ENCODE peak calls at places on chromosomes 7 and 10, in five cellular contexts. R is PC-3, C is astrocyte, L is PC-9, G is keratinocyte. O is an unnamed sample.
A peak's percentile ranks its signal among the peaks of the same experiment; 100 is the strongest.

GRCh38 chr7:128392446-128393327 is 17.1 kb downstream of the IMPDH1 start:
- DNase-seq in G (no peak), R (no peak), C (no peak), L (no peak), O (no peak)

GRCh38 chr7:151347200-151347599 is 5.6 kb downstream of the NUB1 start:
- DNase-seq in C (no peak), G (no peak), R (no peak), L (no peak), O (no peak)

GRCh38 chr7:151439855-151440798 is at the start of gene CRYGN:
- DNase-seq in L (no peak), C (no peak), G (no peak), R (no peak), O (no peak)

GRCh38 chr7:156374335-156374734 is 266.2 kb upstream of the RNF32 start:
- DNase-seq in C (no peak), G (no peak), L (no peak), R (no peak), O (no peak)

GRCh38 chr10:45155784-45156183 is 155.1 kb downstream of the ZNF22 start:
- DNase-seq in R (no peak), L (no peak), G (no peak), C (no peak), O (no peak)

GRCh38 chr10:79115302-79115701 is 46.5 kb downstream of the ZMIZ1 start:
- DNase-seq in R (no peak), G (no peak), C (no peak), L (no peak), O (no peak)

GRCh38 chr10:49632406-49633317 is 18.8 kb downstream of the CHAT start:
- DNase-seq in L (peak; percentile 43), G (peak; percentile 21), R (peak; percentile 63), C (no peak), O (no peak)

GRCh38 chr10:113415246-113415645 is 137.6 kb upstream of the HABP2 start:
- DNase-seq in C (no peak), L (no peak), G (no peak), R (peak; percentile 34), O (no peak)

GRCh38 chr7:82331234-82331633 is 112.3 kb downstream of the CACNA2D1 start:
- DNase-seq in C (no peak), R (no peak), L (no peak), G (no peak), O (no peak)

GRCh38 chr7:74514131-74514591 is 60.5 kb downstream of the GTF2IRD1 start:
- DNase-seq in C (no peak), G (no peak), L (no peak), R (no peak), O (no peak)

GRCh38 chr7:116948934-116949333 is 4.4 kb upstream of the ST7 start:
- DNase-seq in L (no peak), G (no peak), R (no peak), C (peak; percentile 38), O (no peak)

DNA sequence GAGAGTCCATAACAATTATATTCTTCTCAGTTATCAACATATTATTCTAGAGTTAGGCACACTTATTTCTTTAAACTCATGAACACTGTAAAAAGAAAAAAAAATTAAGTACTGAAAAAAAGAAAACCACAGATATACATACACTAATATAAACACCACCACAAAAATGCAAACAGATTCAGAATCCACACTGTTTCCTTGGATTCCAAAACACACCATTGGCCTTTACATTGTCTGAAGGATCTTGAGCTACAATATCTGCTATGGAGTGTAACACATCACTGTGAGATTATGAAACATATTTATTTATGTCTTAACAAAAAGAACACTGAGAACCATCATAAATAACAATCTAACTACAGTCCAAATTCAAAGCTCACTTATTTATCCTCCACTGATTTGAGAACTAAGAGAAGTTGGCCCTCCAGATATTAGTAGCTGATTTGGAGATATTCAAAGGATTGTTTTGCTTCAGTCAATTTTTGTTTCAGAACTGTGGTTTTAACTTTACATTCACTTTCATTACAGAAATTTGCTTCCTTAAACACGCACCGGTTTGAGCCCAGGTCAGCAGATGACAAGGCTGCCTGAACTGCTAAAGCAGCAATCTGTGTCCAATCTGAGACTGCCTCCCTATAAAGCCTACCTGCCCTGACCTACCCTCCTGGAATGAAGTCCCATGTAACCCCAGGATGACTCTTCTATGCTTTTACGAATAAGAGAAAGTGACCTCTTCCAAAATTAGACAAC is 47.0 kb upstream of the CDK1 start:
- DNase-seq in C (no peak), R (peak; percentile 60), L (peak; percentile 48), G (no peak), O (no peak)
- H3K4me3 ChIP-seq in C (no peak overlapping the region), R (peak overlapping the region; percentile 75), L (peak overlapping the region; percentile 70), G (no peak overlapping the region), O (no peak overlapping the region)

GRCh38 chr7:27173412-27174076 is 576 bp downstream of the HOXA10 start:
- DNase-seq in C (no peak), L (no peak), R (no peak), G (no peak), O (no peak)
- TF ChIP-seq EZH2 in C (peak; percentile 92), L (no peak), R (no peak), G (no peak), O (peak; percentile 96)

GRCh38 chr10:119769886-119770285 is 44.0 kb downstream of the INPP5F start:
- DNase-seq in G (peak; percentile 64), L (peak; percentile 56), R (peak; percentile 71), C (peak; percentile 75), O (peak; percentile 48)
- H3K27ac ChIP-seq in G (peak overlapping the region; percentile 73), L (no peak overlapping the region), R (peak overlapping the region; percentile 24), C (no peak overlapping the region), O (peak overlapping the region; percentile 20)

GRCh38 chr10:110710621-110711020 is 66.5 kb downstream of the RBM20 start:
- DNase-seq in R (no peak), L (no peak), G (no peak), C (no peak), O (no peak)
- H3K4me3 ChIP-seq in R (no peak overlapping the region), L (no peak overlapping the region), G (no peak overlapping the region), C (no peak overlapping the region), O (no peak overlapping the region)

GRCh38 chr10:100715445-100716385 is 29.7 kb upstream of the PAX2 start:
- DNase-seq in C (no peak), R (no peak), G (no peak), L (no peak), O (no peak)

GRCh38 chr10:100715101-100715444 is 30.3 kb upstream of the PAX2 start:
- DNase-seq in L (no peak), C (no peak), G (no peak), R (no peak), O (no peak)

GRCh38 chr10:100713859-100714565 is 31.4 kb upstream of the PAX2 start:
- DNase-seq in G (no peak), R (no peak), C (no peak), L (no peak), O (no peak)

GRCh38 chr10:100714566-100714950 is 30.8 kb upstream of the PAX2 start:
- DNase-seq in L (no peak), C (no peak), R (no peak), G (no peak), O (no peak)

DNA sequence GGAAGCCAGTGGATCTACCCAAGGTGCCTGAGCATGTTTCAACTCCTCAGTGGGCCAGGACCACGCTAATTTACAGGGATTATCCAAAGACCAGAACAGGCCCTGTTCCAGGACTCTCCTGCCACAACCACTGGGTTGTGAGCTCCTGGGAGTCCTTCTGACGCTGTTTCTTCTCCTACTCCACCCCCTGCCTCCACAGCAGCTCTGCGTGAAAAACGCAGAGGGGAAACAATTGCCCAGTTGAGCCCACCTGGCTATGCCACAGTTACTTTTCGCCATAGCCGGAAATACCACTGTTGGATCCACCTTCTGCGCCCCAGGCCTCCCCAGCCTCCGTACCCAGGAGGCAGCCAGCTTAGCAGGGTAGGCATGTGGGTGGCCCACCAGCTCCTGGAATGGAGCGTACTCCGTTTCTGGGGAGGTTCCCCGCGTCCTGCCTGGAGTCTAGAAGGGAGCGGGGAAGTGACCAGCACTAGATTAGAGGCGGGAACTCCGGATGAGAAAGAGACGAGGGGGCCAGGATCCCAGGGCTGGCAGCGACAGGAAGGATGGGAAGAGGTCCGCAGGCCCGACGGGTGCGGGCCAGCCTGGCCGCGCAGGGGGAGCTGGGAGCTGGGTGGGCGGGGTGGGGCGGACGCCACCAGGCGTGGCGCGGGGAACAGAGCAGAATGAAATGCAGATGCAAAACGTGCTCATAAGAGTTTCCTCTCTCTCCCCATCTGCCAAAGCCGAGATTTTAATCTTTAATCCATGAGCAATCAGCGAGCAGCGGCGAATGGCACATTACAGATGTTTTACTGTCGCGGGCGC is 32.1 kb upstream of the PAX2 start:
- DNase-seq in R (no peak), G (no peak), L (no peak), C (no peak), O (no peak)
- TF ChIP-seq EZH2 in R (no peak), G (peak; percentile 71), L (no peak), C (peak; percentile 79), O (no peak)

GRCh38 chr7:144484445-144484844 is 81.0 kb upstream of the NOBOX start:
- DNase-seq in G (no peak), C (no peak), R (no peak), L (no peak), O (no peak)

GRCh38 chr7:144488977-144489376 is 85.5 kb upstream of the NOBOX start:
- DNase-seq in L (no peak), R (no peak), C (no peak), G (no peak), O (no peak)

GRCh38 chr7:144483189-144483588 is 79.7 kb upstream of the NOBOX start:
- DNase-seq in L (no peak), C (no peak), G (no peak), R (no peak), O (no peak)

GRCh38 chr7:144489504-144489903 is 86.0 kb upstream of the NOBOX start:
- DNase-seq in G (no peak), L (no peak), C (no peak), R (no peak), O (no peak)

DNA sequence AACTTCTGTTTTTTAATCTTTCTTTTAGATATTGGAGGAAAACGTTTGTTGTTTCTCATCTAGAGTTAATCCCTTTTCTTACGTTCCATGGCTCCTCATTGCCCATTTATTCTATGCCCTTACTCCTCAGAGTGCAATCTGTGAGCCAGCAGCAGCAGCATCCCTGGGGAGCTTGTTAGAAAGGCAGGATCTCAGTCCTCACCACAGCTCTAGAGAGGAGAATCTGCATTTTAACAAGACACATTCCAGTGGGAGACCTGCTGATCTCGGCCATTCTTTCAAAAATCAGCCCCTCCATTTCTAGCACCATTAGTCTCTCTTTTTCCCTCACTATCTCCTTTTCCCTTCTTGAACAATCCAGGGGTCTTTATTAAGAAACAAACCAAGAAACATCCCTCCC is 84.4 kb upstream of the NOBOX start:
- DNase-seq in L (no peak), R (no peak), C (no peak), G (no peak), O (peak; percentile 6)
- H3K27ac ChIP-seq in L (no peak overlapping the region), R (no peak overlapping the region), C (no peak overlapping the region), G (no peak overlapping the region), O (no peak overlapping the region)

GRCh38 chr7:106598663-106599342 is 62.2 kb downstream of the CCDC71L start:
- DNase-seq in C (peak; percentile 49), G (no peak), R (peak; percentile 80), L (peak; percentile 50), O (peak; percentile 81)
- H3K4me3 ChIP-seq in C (peak overlapping the region; percentile 55), G (no peak overlapping the region), R (peak overlapping the region; percentile 13), L (peak overlapping the region; percentile 45), O (no peak overlapping the region)

O was measured in A673.